ENCODE peak calls at places on chromosome 22, in four cellular contexts. C is colonic mucosa, O is Peyer's patch, D is cardiac muscle cell. A is an unnamed sample. For H3K4me1 and H3K27me3, the result is how much of the 10 kb centered on the place peaks cover.

GRCh38 chr22:48952256-48953102 is 875.2 kb downstream of the BRD1 start:
- DNase-seq in O (no peak), C (peak), D (no peak), A (peak)

GRCh38 chr22:44566911-44567310 is 68.9 kb upstream of the RTL6 start:
- DNase-seq in C (no peak), O (peak), D (no peak), A (no peak)

GRCh38 chr22:45868586-45869443 is 108.1 kb downstream of the WNT7B start:
- DNase-seq in O (peak), D (no peak), C (peak), A (no peak)

GRCh38 chr22:45552580-45553332 is 50.1 kb downstream of the FBLN1 start:
- DNase-seq in O (peak), C (peak), D (peak), A (peak)

GRCh38 chr22:17228725-17229126 is 9.5 kb upstream of the ADA2 start:
- DNase-seq in O (no peak), D (no peak), C (no peak), A (no peak)

GRCh38 chr22:46791201-46791731 is 28.8 kb downstream of the TBC1D22A start:
- DNase-seq in C (no peak), O (peak), D (peak), A (no peak)

GRCh38 chr22:49523374-49524008 is 304.2 kb downstream of the BRD1 start:
- DNase-seq in D (no peak), O (no peak), C (no peak), A (no peak)

GRCh38 chr22:17205432-17205831 is 13.8 kb downstream of the ADA2 start:
- DNase-seq in O (no peak), D (peak), C (no peak), A (no peak)

GRCh38 chr22:22802346-22802970 is 85.2 kb upstream of the IGLL5 start:
- DNase-seq in D (peak), C (no peak), O (no peak), A (peak)

GRCh38 chr22:21938071-21938822 is 14.4 kb downstream of the PPM1F start:
- DNase-seq in C (peak), D (peak), O (peak), A (peak)

GRCh38 chr22:45804986-45805325 is 133.3 kb downstream of the ATXN10 start:
- DNase-seq in C (no peak), O (no peak), D (peak), A (no peak)

GRCh38 chr22:24087071-24087795 is 76.1 kb downstream of the CABIN1 start:
- DNase-seq in O (no peak), D (no peak), C (no peak), A (no peak)

GRCh38 chr22:40585205-40585778 is 51.2 kb downstream of the MRTFA start:
- DNase-seq in O (no peak), D (no peak), C (no peak), A (no peak)

GRCh38 chr22:43992331-43992821 is 31.7 kb upstream of the PARVB start:
- DNase-seq in C (no peak), O (no peak), D (peak), A (no peak)

GRCh38 chr22:17826151-17826550 is 51.9 kb upstream of the BID start:
- DNase-seq in D (no peak), C (no peak), O (no peak), A (no peak)

GRCh38 chr22:19886605-19887250 is 32.1 kb upstream of the GNB1L start:
- DNase-seq in O (peak), D (peak), C (no peak), A (no peak)

GRCh38 chr22:46293591-46294260 is 2.9 kb upstream of the GTSE1 start:
- DNase-seq in O (peak), C (no peak), D (no peak), A (no peak)

DNA sequence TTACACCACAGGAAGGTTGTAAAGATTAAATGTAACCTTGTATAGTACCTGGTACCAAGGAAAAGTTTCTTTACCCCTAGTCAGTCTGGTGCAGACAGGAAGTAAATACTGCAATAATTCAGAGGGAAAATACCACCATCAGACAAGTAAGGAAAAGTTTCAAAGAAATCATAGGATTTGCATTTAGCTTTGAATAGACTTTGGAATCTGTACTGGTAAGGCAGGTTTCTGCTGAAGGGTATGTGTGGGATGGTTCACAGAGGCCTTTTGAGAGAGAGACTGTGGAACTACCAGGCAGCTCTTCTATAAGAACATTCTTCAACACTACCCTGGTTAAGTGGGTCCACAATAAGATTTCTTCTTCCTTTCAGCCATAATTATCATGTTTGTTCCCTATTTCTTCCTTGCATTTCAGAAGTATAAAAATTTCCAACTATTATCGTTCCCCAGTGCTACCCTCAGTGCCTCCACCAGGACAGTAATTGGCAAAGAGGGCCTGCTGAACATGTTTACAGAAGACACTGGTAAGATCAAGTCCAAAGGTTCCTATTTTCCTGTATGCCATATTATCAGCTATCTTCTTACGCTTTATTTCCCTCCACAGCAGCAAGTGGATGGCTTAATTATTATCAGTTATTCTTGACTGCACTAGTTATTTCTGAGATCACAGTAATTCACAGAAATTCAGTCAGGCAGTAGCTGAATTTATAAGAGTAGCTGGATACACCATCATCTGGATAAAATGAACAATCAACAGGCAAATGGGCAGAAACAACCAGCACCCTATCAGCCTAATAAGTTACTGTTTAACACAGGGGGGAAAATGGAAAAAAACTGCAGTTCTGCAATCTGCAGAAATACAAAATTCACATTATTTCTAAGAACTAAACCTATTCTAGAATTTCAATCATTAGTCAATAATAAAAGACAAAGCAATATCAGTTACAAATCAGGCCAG is 48.5 kb downstream of the PITPNB start:
- DNase-seq in D (no peak), O (no peak), C (no peak), A (no peak)
- H3K4me1 ChIP-seq in D (half or more), O (under half), C (under half), A (under half)

DNA sequence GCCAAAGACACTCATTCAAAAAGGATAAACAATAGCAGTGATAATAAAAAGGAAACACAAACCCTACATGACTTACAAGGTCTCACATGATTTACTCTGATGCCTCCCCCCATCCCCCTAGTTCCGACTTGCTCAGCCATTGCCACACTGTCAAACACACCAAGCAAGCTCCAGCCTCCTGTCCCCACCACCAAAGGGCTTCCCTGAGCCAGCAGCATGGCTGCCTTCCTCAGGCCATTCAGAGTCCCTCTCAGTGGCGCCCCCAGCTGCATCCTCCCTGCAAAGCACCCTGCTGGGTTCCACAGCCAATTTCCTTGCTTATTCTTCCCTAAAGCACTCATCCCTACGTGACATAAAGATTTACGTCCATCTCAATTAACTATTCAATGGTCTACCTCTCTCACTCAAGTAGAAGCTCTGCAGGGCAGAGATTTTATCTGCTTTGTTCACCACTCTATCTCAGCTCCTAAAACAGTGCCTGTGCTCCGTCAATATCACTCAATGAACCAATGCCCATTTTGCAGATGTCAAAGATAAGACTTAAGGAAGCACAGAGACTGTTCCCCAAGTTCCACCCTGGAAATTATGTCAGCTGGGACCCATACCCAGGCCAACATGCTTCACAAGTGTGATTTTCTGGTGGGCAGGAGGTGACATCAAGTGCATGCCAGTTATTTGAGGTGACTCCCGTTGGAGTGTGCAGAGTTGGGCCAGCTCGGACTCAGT is 106.9 kb downstream of the SYN3 start:
- DNase-seq in D (peak), O (no peak), C (no peak), A (no peak)
- TF ChIP-seq CTCF in D (peak), O (no peak), C (no peak), A (no peak)

GRCh38 chr22:29073618-29074275 is 912 bp downstream of the KREMEN1 start:
- DNase-seq in O (peak), D (peak), C (peak), A (peak)
- H3K27me3 ChIP-seq in O (under half), D (under half), C (under half), A (under half)

GRCh38 chr22:33129621-33130020 is 71.4 kb upstream of the SYN3 start:
- DNase-seq in C (no peak), O (no peak), D (no peak), A (no peak)

GRCh38 chr22:33130473-33130872 is 72.3 kb upstream of the SYN3 start:
- DNase-seq in C (no peak), O (no peak), D (no peak), A (no peak)

GRCh38 chr22:33124471-33124870 is 66.3 kb upstream of the SYN3 start:
- DNase-seq in D (no peak), O (no peak), C (no peak), A (no peak)

DNA sequence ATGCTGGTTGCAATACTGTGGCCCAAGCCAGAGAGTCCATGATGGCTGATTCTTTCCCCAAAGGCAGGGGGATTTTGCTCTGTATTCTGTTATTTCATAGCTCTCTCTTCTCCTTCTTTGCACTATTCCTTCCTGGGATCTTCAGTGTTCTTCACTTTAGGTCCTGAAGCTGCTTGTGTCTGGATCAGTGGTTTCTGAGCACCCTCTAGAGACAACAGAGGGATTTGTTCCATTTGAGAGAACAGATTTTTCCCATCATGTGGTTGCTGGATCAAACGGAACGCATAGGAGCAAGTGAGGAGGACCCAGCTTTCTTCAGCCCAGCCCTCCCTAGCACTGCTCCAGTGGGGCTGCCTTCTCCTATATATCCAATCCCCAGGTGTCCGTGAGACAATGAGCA is 68.7 kb upstream of the SYN3 start:
- DNase-seq in C (no peak), D (no peak), O (no peak), A (no peak)
- H3K4me1 ChIP-seq in C (under half), D (under half), O (under half), A (under half)

A was measured in lung.